ENCODE peak calls at places on chromosome 14, in four cellular contexts. C is choroid plexus epithelial cell, G is HL-60, X is AG04450. W is an unnamed sample.

GRCh38 chr14:63896278-63896720 is 43.5 kb downstream of the SYNE2 start:
- DNase-seq in X (no peak), G (no peak), C (peak), W (peak)

GRCh38 chr14:103188691-103189480 is 65.6 kb downstream of the TNFAIP2 start:
- DNase-seq in C (no peak), G (no peak), X (no peak), W (no peak)

GRCh38 chr14:39768579-39768978 is 336.3 kb upstream of the FBXO33 start:
- DNase-seq in C (no peak), X (no peak), G (no peak), W (no peak)

GRCh38 chr14:71235865-71236264 is 328.6 kb downstream of the PCNX1 start:
- DNase-seq in G (peak), X (no peak), C (no peak), W (no peak)

GRCh38 chr14:99971929-99972747 is 93.1 kb upstream of the EVL start:
- DNase-seq in X (no peak), C (no peak), G (no peak), W (peak)

GRCh38 chr14:39276579-39277114 is 42.9 kb downstream of the MIA2 start:
- DNase-seq in X (no peak), C (no peak), G (no peak), W (no peak)

GRCh38 chr14:54366726-54367707 is 29.8 kb upstream of the CDKN3 start:
- DNase-seq in C (peak), X (peak), G (no peak), W (peak)

GRCh38 chr14:78836777-78837176 is 666.6 kb downstream of the NRXN3 start:
- DNase-seq in C (peak), X (no peak), G (peak), W (peak)

GRCh38 chr14:63046339-63047268 is 1.3 kb upstream of the KCNH5 start:
- DNase-seq in C (no peak), G (no peak), X (no peak), W (no peak)

GRCh38 chr14:72742682-72743195 is 151.2 kb downstream of the DPF3 start:
- DNase-seq in X (no peak), G (no peak), C (no peak), W (no peak)

GRCh38 chr14:70622111-70622712 is 19.5 kb upstream of the TTC9 start:
- DNase-seq in G (no peak), C (peak), X (no peak), W (peak)

GRCh38 chr14:91380610-91381371 is 36.8 kb downstream of the CCDC88C start:
- DNase-seq in G (peak), X (no peak), C (peak), W (peak)

GRCh38 chr14:81936902-81937301 is 403.2 kb upstream of the SEL1L start:
- DNase-seq in G (no peak), X (no peak), C (no peak), W (no peak)

GRCh38 chr14:63662776-63663175 is 21.1 kb upstream of the WDR89 start:
- DNase-seq in X (no peak), G (no peak), C (no peak), W (no peak)

GRCh38 chr14:98947911-98948595 is 323.9 kb downstream of the BCL11B start:
- DNase-seq in C (no peak), G (no peak), X (no peak), W (no peak)

GRCh38 chr14:56059054-56059453 is 59.2 kb upstream of the PELI2 start:
- DNase-seq in G (no peak), X (no peak), C (no peak), W (no peak)

GRCh38 chr14:62329427-62329826 is 567.2 kb downstream of the SNAPC1 start:
- DNase-seq in X (peak), C (peak), G (no peak), W (peak)

GRCh38 chr14:64721391-64721791 is 17.2 kb downstream of the PLEKHG3 start:
- DNase-seq in G (no peak), C (peak), X (no peak), W (peak)

GRCh38 chr14:64520699-64521098 is 16.1 kb downstream of the ZBTB1 start:
- DNase-seq in C (no peak), G (no peak), X (no peak), W (no peak)

GRCh38 chr14:45253754-45254300 is 825 bp upstream of the MIS18BP1 start:
- DNase-seq in G (no peak), C (peak), X (no peak), W (no peak)

GRCh38 chr14:60326274-60326673 is 77.3 kb downstream of the PPM1A start:
- DNase-seq in G (no peak), C (no peak), X (no peak), W (no peak)

GRCh38 chr14:30354439-30354838 is 204.5 kb upstream of the G2E3 start:
- DNase-seq in C (no peak), G (no peak), X (no peak), W (no peak)

GRCh38 chr14:98103705-98104104 is 1168.3 kb downstream of the BCL11B start:
- DNase-seq in C (no peak), X (no peak), G (no peak), W (no peak)

GRCh38 chr14:67766035-67766680 is 50.2 kb downstream of the ZFYVE26 start:
- DNase-seq in X (no peak), G (no peak), C (no peak), W (no peak)

GRCh38 chr14:77052281-77053044 is 24.0 kb upstream of the IRF2BPL start:
- DNase-seq in X (no peak), G (no peak), C (no peak), W (no peak)

GRCh38 chr14:32571995-32572866 is 243.1 kb downstream of the AKAP6 start:
- DNase-seq in C (no peak), X (no peak), G (no peak), W (no peak)

GRCh38 chr14:89291351-89291940 is 125.6 kb downstream of the FOXN3 start:
- DNase-seq in C (no peak), X (no peak), G (no peak), W (no peak)

GRCh38 chr14:25150934-25151790 is 101.2 kb upstream of the STXBP6 start:
- DNase-seq in C (peak), G (peak), X (no peak), W (peak)

GRCh38 chr14:70425349-70425748 is 8.5 kb upstream of the SYNJ2BP start:
- DNase-seq in X (no peak), C (no peak), G (no peak), W (no peak)

GRCh38 chr14:100246136-100246535 is 7.2 kb downstream of the YY1 start:
- DNase-seq in C (no peak), X (no peak), G (no peak), W (no peak)

GRCh38 chr14:47660158-47660557 is 15.2 kb downstream of the MDGA2 start:
- DNase-seq in G (no peak), C (no peak), X (no peak), W (no peak)

GRCh38 chr14:91911474-91912032 is 35.9 kb downstream of the FBLN5 start:
- DNase-seq in G (peak), X (no peak), C (peak), W (peak)

GRCh38 chr14:89672636-89673279 is 255.7 kb upstream of the FOXN3 start:
- DNase-seq in C (no peak), G (no peak), X (no peak), W (no peak)

GRCh38 chr14:34211732-34212131 is 250.3 kb downstream of the SPTSSA start:
- DNase-seq in G (no peak), X (no peak), C (no peak), W (no peak)

DNA sequence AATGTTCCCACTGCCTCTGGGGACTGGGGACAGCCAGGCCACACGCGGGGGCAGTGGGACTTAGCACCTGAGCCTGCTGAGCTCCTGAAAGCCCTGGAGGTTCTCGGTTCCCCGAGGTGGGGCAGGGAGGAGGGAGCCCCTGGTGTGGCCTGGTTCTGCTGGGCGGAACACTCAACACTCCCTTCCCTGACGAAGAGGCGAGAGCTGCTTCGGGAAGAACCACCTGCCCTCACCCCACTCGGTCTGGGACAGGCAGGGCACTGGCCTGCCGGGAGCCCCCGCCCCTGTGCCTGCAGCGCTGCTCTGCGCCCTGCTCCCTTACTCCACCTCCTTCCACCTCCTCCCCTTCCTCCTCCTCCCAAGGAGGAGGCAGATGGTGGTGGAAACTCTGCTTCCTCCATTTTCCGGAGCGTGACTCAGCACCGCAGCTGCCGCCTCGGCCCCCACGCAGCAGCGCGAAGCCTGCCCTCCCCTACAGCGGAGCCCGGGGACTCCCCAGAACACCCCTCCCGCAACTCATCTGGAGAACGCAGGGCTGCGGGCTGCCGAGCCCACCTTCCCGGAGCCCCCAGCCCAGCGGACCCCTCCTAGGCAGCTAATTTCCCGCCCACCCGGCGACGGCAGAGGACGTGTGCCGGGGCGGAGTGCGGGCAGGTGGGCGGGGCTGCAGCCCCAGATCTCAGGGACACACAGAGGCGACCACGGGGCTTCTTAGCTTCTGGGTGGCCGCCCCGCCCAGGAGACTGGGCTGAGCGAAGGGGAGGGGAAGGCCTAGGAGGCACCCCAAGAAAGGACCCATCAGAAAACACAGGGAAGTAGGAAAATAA is 11.7 kb upstream of the INF2 start:
- DNase-seq in X (peak), C (peak), G (peak), W (peak)
- TF ChIP-seq CTCF in X (no peak), C (no peak), G (no peak), W (no peak)

DNA sequence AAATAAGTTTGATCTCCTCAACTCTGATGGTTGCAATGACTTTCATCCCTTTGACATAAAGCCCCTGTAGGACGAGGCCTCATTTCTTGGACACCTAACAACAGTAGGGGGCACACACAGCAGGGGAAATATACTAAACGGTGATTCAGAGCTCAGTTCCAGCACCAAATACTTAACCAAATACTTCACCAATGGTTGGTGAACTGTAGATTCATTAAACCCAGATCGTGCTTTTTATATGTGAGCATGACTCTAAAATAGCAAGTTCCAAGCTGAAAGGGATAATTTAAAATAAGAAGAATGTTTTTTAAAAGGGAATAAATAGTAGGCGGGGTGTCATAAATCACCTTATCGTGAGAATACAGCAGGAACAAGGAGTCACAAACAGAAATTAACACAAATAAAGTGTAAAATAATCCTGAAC is 53.2 kb downstream of the ATG2B start:
- DNase-seq in C (peak), X (no peak), G (no peak), W (peak)
- TF ChIP-seq CTCF in C (no peak), X (peak), G (no peak), W (no peak)

DNA sequence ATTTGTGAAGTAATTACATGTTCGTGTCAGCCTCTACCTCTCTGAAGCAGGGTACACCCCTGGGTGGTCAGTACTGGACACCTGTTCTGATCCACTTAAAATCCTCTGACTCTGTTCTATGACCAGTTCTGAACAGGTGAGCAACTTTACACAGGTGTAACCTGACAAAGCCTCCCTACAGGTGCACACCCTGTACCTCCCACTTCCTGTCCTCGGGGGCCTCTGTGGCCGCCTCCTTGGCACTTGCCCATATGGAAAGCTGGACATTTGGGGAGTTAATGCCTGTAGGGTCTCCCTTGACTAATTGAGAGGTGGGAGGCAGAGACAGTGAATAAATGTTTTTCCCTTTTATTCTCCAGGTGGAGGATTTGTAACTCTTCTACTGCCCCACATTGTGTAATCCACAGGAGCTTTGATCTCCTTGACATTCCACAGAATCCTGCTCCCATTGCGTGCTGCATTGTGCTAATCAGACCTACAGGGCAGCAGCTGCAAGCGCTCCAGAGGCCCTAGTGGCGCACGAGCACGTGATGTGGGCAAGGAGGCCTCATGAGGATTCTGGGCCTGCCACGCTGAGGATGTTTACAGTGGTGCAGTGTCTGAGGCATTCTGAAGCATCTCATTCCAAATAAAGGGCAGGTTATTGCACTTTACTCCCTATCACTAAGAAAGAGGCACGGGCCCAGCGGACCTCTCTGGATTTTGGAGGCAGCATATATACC is 45.8 kb upstream of the BATF start:
- DNase-seq in G (no peak), X (no peak), C (no peak), W (no peak)
- TF ChIP-seq CTCF in G (no peak), X (peak), C (no peak), W (no peak)

DNA sequence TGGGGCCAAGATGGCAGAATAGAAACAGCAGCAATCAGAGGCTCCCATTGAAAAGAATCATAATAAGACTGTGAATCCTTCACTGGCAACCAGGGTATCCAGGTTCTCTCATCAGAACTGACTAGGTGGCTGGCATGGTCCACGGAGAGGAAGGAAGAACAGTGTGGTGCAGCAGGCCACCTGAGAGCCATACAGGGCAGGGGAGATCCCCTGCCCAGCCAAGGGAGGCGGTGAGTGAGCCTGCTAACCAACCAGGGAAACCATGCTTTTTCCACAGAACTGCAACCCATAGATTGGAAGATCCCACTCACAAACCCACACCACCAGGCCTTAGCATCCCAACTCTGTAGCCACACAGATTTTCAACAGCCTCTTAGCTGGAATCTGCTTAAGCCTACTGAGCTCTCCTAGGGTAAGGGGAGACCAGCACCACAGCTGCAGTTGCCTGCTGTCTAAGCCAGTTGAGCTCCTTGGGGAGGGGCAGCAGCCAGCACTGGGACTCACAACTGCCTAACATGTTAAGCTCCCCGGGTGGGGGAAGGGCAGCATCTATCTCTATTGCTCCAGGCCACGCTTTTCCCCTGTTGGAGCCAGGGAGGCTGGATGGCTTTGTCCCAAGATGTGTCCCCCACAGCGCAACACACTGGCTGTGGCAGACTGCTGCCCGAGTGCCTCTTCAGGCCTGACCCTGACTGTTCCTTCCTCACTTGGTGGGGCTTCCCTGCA is 342.6 kb upstream of the CCDC196 start:
- DNase-seq in X (no peak), G (no peak), C (no peak), W (no peak)
- TF ChIP-seq CTCF in X (no peak), G (no peak), C (no peak), W (no peak)

GRCh38 chr14:95523051-95523817 is 6.8 kb upstream of the SYNE3 start:
- DNase-seq in C (peak), G (no peak), X (no peak), W (no peak)

GRCh38 chr14:95522116-95522515 is 5.7 kb upstream of the SYNE3 start:
- DNase-seq in X (no peak), G (no peak), C (no peak), W (no peak)

GRCh38 chr14:95522556-95522955 is 6.1 kb upstream of the SYNE3 start:
- DNase-seq in G (no peak), X (no peak), C (no peak), W (no peak)

GRCh38 chr14:95524706-95525512 is 8.5 kb upstream of the SYNE3 start:
- DNase-seq in X (no peak), C (peak), G (no peak), W (no peak)

GRCh38 chr14:95523818-95524448 is 7.5 kb upstream of the SYNE3 start:
- DNase-seq in X (peak), C (peak), G (no peak), W (peak)
- TF ChIP-seq CTCF in X (peak), C (peak), G (no peak), W (peak)

GRCh38 chr14:75150150-75150549 is 23.3 kb upstream of the NEK9 start:
- DNase-seq in C (no peak), G (no peak), X (no peak), W (no peak)
- TF ChIP-seq CTCF in C (no peak), G (no peak), X (no peak), W (no peak)

W was measured in astrocyte of the spinal cord.